ENCODE peak calls at places on chromosomes 7 and 10, in nine cellular contexts. L is MM.1S, P is colonic mucosa, Z is IMR-90, K is SK-N-SH, M is keratinocyte, S is mammary epithelial cell, Y is neuronal stem cell, R is GM23248. T is an unnamed sample.

GRCh38 chr7:30476401-30477145 is 2.0 kb downstream of the NOD1 start:
- DNase-seq in Y (no peak), K (no peak), P (no peak), S (no peak), L (no peak), M (no peak), R (peak; percentile 16), Z (no peak), T (no peak)

GRCh38 chr7:85186521-85187241 is at the start of gene SEMA3D:
- DNase-seq in P (peak; percentile 46), L (peak; percentile 82), M (no peak), Y (peak; percentile 84), Z (peak; percentile 82), K (peak; percentile 93), R (peak; percentile 94), S (peak; percentile 86), T (no peak)

GRCh38 chr10:73344267-73344666 is 14.4 kb downstream of the CFAP70 start:
- DNase-seq in K (no peak), Z (no peak), M (no peak), P (no peak), L (no peak), Y (no peak), R (no peak), S (no peak), T (no peak)

GRCh38 chr10:43959364-43959763 is 310.7 kb upstream of the ZNF32 start:
- DNase-seq in K (no peak), P (no peak), R (no peak), Z (no peak), M (no peak), S (peak; percentile 8), L (no peak), Y (no peak), T (no peak)

GRCh38 chr10:58742141-58742540 is 229.5 kb downstream of the BICC1 start:
- DNase-seq in L (no peak), Z (peak; percentile 35), R (peak; percentile 55), K (no peak), P (no peak), M (no peak), S (no peak), Y (no peak), T (no peak)

GRCh38 chr10:78039743-78040142 is 6.1 kb downstream of the RPS24 start:
- DNase-seq in K (no peak), P (no peak), L (no peak), S (no peak), R (no peak), Z (no peak), M (no peak), Y (no peak), T (no peak)

GRCh38 chr7:111364413-111364812 is 197.9 kb downstream of the IMMP2L start:
- DNase-seq in M (peak; percentile 57), P (no peak), S (peak; percentile 94), K (no peak), Y (no peak), L (no peak), R (peak; percentile 53), Z (peak; percentile 81), T (no peak)

GRCh38 chr10:4704034-4704545 is 121.9 kb upstream of the AKR1E2 start:
- DNase-seq in M (peak; percentile 83), L (peak; percentile 34), K (no peak), Z (peak; percentile 93), S (peak; percentile 99), Y (no peak), R (peak; percentile 97), P (no peak), T (no peak)

GRCh38 chr10:35336084-35336831 is at the start of gene CCNY:
- DNase-seq in Y (peak; percentile 62), Z (peak; percentile 56), L (peak; percentile 70), P (peak; percentile 89), S (peak; percentile 71), R (peak; percentile 85), K (peak; percentile 96), M (no peak), T (no peak)

GRCh38 chr7:1675673-1676549 is 5.8 kb downstream of the ELFN1 start:
- DNase-seq in Z (no peak), S (no peak), P (no peak), R (no peak), Y (no peak), M (no peak), K (peak; percentile 44), L (no peak), T (no peak)

GRCh38 chr7:123769371-123769770 is 20.6 kb upstream of the WASL start:
- DNase-seq in Y (no peak), Z (peak; percentile 5), R (peak; percentile 69), M (no peak), L (no peak), K (no peak), P (no peak), S (peak; percentile 83), T (no peak)

GRCh38 chr10:79399242-79399831 is 46.1 kb downstream of the ZCCHC24 start:
- DNase-seq in S (peak; percentile 53), Z (peak; percentile 95), M (no peak), L (no peak), K (peak; percentile 77), Y (peak; percentile 30), R (peak; percentile 98), P (peak; percentile 81), T (no peak)
- H3K9ac ChIP-seq in S (no peak overlapping the region), Z (peak overlapping the region; percentile 75), M (no peak overlapping the region), L (no peak overlapping the region), K (peak overlapping the region; percentile 73), Y (peak overlapping the region; percentile 39), R (peak overlapping the region; percentile 90), P (peak overlapping the region; percentile 55), T (peak overlapping the region; percentile 59)

GRCh38 chr7:133191787-133192186 is 61.1 kb upstream of the EXOC4 start:
- DNase-seq in Z (no peak), M (no peak), Y (no peak), R (no peak), K (peak; percentile 36), L (no peak), P (no peak), S (no peak), T (no peak)

GRCh38 chr7:133197972-133198544 is 54.8 kb upstream of the EXOC4 start:
- DNase-seq in L (no peak), R (no peak), Y (no peak), P (no peak), M (no peak), Z (no peak), K (no peak), S (peak; percentile 16), T (no peak)

GRCh38 chr7:133199831-133200230 is 53.0 kb upstream of the EXOC4 start:
- DNase-seq in K (no peak), R (no peak), Z (no peak), Y (no peak), S (no peak), M (no peak), P (no peak), L (no peak), T (no peak)

GRCh38 chr7:133201470-133201869 is 51.4 kb upstream of the EXOC4 start:
- DNase-seq in R (no peak), Y (no peak), P (no peak), K (no peak), Z (no peak), S (no peak), L (no peak), M (no peak), T (no peak)

DNA sequence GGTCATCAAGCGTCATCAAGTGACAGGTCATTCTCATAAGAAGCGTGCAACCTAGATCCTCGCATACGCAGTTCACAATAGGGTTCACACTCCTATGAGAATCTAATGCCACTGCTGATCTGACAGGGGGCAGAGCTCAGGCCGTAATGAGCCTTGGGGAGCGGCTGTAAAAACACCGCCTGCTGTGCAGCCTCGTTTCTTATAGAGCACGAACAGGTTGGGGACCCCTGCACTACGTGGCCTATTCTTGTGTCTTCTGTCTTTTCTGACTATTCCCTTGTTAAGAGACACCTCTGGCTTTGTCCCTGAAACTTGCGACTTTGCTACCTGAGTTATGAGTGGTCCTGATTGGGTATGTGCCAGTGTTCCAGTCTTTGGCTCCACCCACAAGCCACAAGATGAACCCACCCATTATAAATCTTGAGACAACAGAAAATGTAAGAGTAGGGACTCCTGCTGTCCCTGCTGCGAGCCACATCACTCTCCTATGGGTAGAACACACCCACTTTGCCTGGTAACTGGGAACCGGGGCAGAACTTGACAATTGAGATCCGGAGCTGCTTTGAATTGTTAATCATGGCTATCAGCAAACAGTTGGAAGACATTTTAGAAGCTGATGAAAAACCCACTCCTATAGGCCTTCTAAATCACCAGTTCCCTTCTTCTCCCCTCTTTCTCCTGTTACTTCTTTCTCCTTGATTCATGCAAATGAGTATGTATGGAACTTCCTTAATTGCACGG is 55.8 kb upstream of the EXOC4 start:
- DNase-seq in R (no peak), M (no peak), L (no peak), P (no peak), K (no peak), Y (no peak), Z (no peak), S (no peak), T (no peak)
- H3K4me3 ChIP-seq in R (no peak overlapping the region), M (no peak overlapping the region), L (no peak overlapping the region), P (no peak overlapping the region), K (no peak overlapping the region), Y (no peak overlapping the region), Z (no peak overlapping the region), S (no peak overlapping the region), T (no peak overlapping the region)

DNA sequence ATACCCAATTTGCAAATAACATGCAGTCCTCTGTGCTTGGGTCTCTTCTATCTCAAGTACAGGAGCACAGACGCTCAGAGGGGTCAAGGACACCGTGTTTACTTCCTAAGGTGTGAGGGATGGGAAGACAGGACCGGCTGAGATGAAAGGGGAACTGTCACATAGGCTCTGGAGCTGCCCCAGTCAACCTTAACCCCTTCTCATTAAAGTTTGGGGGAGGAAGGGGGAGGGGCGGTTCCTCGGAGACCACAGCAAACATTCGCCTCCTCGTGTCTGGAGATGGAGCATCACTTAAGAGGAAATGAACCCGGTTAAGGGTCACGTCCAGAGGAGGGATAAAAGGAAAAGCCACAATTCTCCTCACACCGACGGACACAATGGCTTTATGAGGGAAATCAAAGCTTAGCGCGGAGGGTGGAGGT is 1.1 kb downstream of the SH3PXD2A start:
- DNase-seq in P (no peak), R (no peak), Y (peak; percentile 36), M (no peak), L (no peak), Z (no peak), K (no peak), S (no peak), T (no peak)
- H3K9ac ChIP-seq in P (peak overlapping the region; percentile 79), R (peak overlapping the region; percentile 89), Y (peak overlapping the region; percentile 80), M (peak overlapping the region; percentile 89), L (no peak overlapping the region), Z (peak overlapping the region; percentile 47), K (peak overlapping the region; percentile 69), S (peak overlapping the region; percentile 88), T (no peak overlapping the region)

GRCh38 chr10:17740668-17741067 is 11.3 kb upstream of the TMEM236 start:
- DNase-seq in L (no peak), R (no peak), K (no peak), P (no peak), S (no peak), M (no peak), Z (no peak), Y (no peak), T (no peak)

GRCh38 chr10:17742918-17743317 is 9.1 kb upstream of the TMEM236 start:
- DNase-seq in P (peak; percentile 74), M (no peak), R (peak; percentile 68), S (peak; percentile 19), L (peak; percentile 67), Z (peak; percentile 60), Y (peak; percentile 47), K (peak; percentile 49), T (no peak)

GRCh38 chr10:17749890-17750289 is 2.1 kb upstream of the TMEM236 start:
- DNase-seq in P (no peak), Z (no peak), M (no peak), L (no peak), K (no peak), Y (no peak), S (no peak), R (no peak), T (no peak)

GRCh38 chr10:17747883-17748550 is 4.0 kb upstream of the TMEM236 start:
- DNase-seq in L (no peak), M (no peak), Y (no peak), Z (peak; percentile 15), S (no peak), P (no peak), K (no peak), R (peak; percentile 57), T (no peak)

GRCh38 chr10:17744395-17744841 is 7.6 kb upstream of the TMEM236 start:
- DNase-seq in Z (no peak), L (peak; percentile 26), P (no peak), M (no peak), R (no peak), K (no peak), Y (no peak), S (no peak), T (no peak)
- H3K4me3 ChIP-seq in Z (no peak overlapping the region), L (no peak overlapping the region), P (no peak overlapping the region), M (no peak overlapping the region), R (no peak overlapping the region), K (no peak overlapping the region), Y (no peak overlapping the region), S (no peak overlapping the region), T (no peak overlapping the region)